ENCODE peak calls at places on chromosomes 3 and 15, in ten cellular contexts. One of them, this sample, is unnamed.

GRCh38 chr15:52019394-52020252 is 604 bp downstream of the MAPK6 start:
- DNase-seq in NB4: peak
- DNase-seq in upper lobe of left lung: peak
- DNase-seq in breast epithelium: peak
- DNase-seq in suprapubic skin: peak
- DNase-seq in tibial nerve: peak
- DNase-seq in lower leg skin: peak
- DNase-seq in IMR-90: peak
- DNase-seq in body of pancreas: peak
- DNase-seq in HCT116: no peak
- DNase-seq in this sample: peak

GRCh38 chr15:32855942-32856341 is 138.1 kb downstream of the GREM1 start:
- DNase-seq in tibial nerve: no peak
- DNase-seq in HCT116: peak
- DNase-seq in suprapubic skin: no peak
- DNase-seq in body of pancreas: peak
- DNase-seq in breast epithelium: no peak
- DNase-seq in upper lobe of left lung: no peak
- DNase-seq in NB4: no peak
- DNase-seq in IMR-90: peak
- DNase-seq in lower leg skin: no peak
- DNase-seq in this sample: no peak

GRCh38 chr3:113287111-113287817 is 75.9 kb downstream of the BOC start:
- DNase-seq in breast epithelium: no peak
- DNase-seq in upper lobe of left lung: no peak
- DNase-seq in HCT116: peak
- DNase-seq in lower leg skin: no peak
- DNase-seq in body of pancreas: no peak
- DNase-seq in suprapubic skin: no peak
- DNase-seq in NB4: peak
- DNase-seq in IMR-90: peak
- DNase-seq in tibial nerve: no peak
- DNase-seq in this sample: peak

GRCh38 chr3:130508970-130509369 is 8.0 kb upstream of the COL6A6 start:
- DNase-seq in tibial nerve: no peak
- DNase-seq in suprapubic skin: no peak
- DNase-seq in NB4: no peak
- DNase-seq in lower leg skin: no peak
- DNase-seq in upper lobe of left lung: peak
- DNase-seq in breast epithelium: no peak
- DNase-seq in IMR-90: no peak
- DNase-seq in body of pancreas: peak
- DNase-seq in HCT116: no peak
- DNase-seq in this sample: no peak

GRCh38 chr15:40567111-40567510 is 2.0 kb upstream of the RPUSD2 start:
- DNase-seq in tibial nerve: no peak
- DNase-seq in body of pancreas: no peak
- DNase-seq in IMR-90: no peak
- DNase-seq in suprapubic skin: no peak
- DNase-seq in NB4: peak
- DNase-seq in breast epithelium: no peak
- DNase-seq in upper lobe of left lung: no peak
- DNase-seq in HCT116: peak
- DNase-seq in lower leg skin: no peak
- DNase-seq in this sample: peak

GRCh38 chr15:74662064-74662860 is 33.6 kb downstream of the EDC3 start:
- DNase-seq in NB4: no peak
- DNase-seq in upper lobe of left lung: no peak
- DNase-seq in HCT116: no peak
- DNase-seq in suprapubic skin: no peak
- DNase-seq in body of pancreas: no peak
- DNase-seq in IMR-90: no peak
- DNase-seq in breast epithelium: no peak
- DNase-seq in lower leg skin: no peak
- DNase-seq in tibial nerve: no peak
- DNase-seq in this sample: no peak

GRCh38 chr15:72358532-72359180 is 17.2 kb downstream of the HEXA start:
- DNase-seq in body of pancreas: peak
- DNase-seq in tibial nerve: no peak
- DNase-seq in suprapubic skin: peak
- DNase-seq in breast epithelium: peak
- DNase-seq in NB4: no peak
- DNase-seq in IMR-90: peak
- DNase-seq in upper lobe of left lung: peak
- DNase-seq in HCT116: no peak
- DNase-seq in lower leg skin: peak
- DNase-seq in this sample: no peak

GRCh38 chr15:60079210-60079609 is 75.1 kb downstream of the FOXB1 start:
- DNase-seq in breast epithelium: no peak
- DNase-seq in NB4: no peak
- DNase-seq in suprapubic skin: no peak
- DNase-seq in IMR-90: no peak
- DNase-seq in lower leg skin: no peak
- DNase-seq in upper lobe of left lung: no peak
- DNase-seq in body of pancreas: no peak
- DNase-seq in HCT116: no peak
- DNase-seq in tibial nerve: no peak
- DNase-seq in this sample: no peak

GRCh38 chr3:194300392-194300758 is 50.8 kb downstream of the CPN2 start:
- DNase-seq in HCT116: no peak
- DNase-seq in tibial nerve: peak
- DNase-seq in NB4: no peak
- DNase-seq in lower leg skin: peak
- DNase-seq in upper lobe of left lung: peak
- DNase-seq in suprapubic skin: peak
- DNase-seq in body of pancreas: peak
- DNase-seq in IMR-90: peak
- DNase-seq in breast epithelium: peak
- DNase-seq in this sample: no peak

GRCh38 chr3:76039431-76039830 is 254.1 kb upstream of the ZNF717 start:
- DNase-seq in lower leg skin: no peak
- DNase-seq in tibial nerve: no peak
- DNase-seq in upper lobe of left lung: no peak
- DNase-seq in suprapubic skin: no peak
- DNase-seq in NB4: no peak
- DNase-seq in breast epithelium: no peak
- DNase-seq in HCT116: no peak
- DNase-seq in IMR-90: peak
- DNase-seq in body of pancreas: no peak
- DNase-seq in this sample: no peak

GRCh38 chr3:12870942-12871341 is 29.6 kb upstream of the RPL32 start:
- DNase-seq in NB4: peak
- DNase-seq in breast epithelium: no peak
- DNase-seq in HCT116: no peak
- DNase-seq in lower leg skin: no peak
- DNase-seq in body of pancreas: peak
- DNase-seq in IMR-90: peak
- DNase-seq in upper lobe of left lung: peak
- DNase-seq in tibial nerve: no peak
- DNase-seq in suprapubic skin: no peak
- DNase-seq in this sample: peak

GRCh38 chr15:44102675-44103254 is 92.3 kb downstream of the FRMD5 start:
- DNase-seq in suprapubic skin: no peak
- DNase-seq in upper lobe of left lung: no peak
- DNase-seq in body of pancreas: peak
- DNase-seq in breast epithelium: no peak
- DNase-seq in IMR-90: peak
- DNase-seq in NB4: no peak
- DNase-seq in lower leg skin: no peak
- DNase-seq in HCT116: peak
- DNase-seq in tibial nerve: no peak
- DNase-seq in this sample: no peak

GRCh38 chr15:27222479-27222878 is 251.5 kb downstream of the GABRG3 start:
- DNase-seq in suprapubic skin: no peak
- DNase-seq in NB4: no peak
- DNase-seq in tibial nerve: no peak
- DNase-seq in upper lobe of left lung: no peak
- DNase-seq in body of pancreas: no peak
- DNase-seq in lower leg skin: peak
- DNase-seq in HCT116: no peak
- DNase-seq in breast epithelium: no peak
- DNase-seq in IMR-90: no peak
- DNase-seq in this sample: no peak

GRCh38 chr3:176920806-176921205 is 276.5 kb downstream of the TBL1XR1 start:
- DNase-seq in IMR-90: peak
- DNase-seq in upper lobe of left lung: no peak
- DNase-seq in breast epithelium: no peak
- DNase-seq in lower leg skin: no peak
- DNase-seq in tibial nerve: no peak
- DNase-seq in body of pancreas: peak
- DNase-seq in NB4: no peak
- DNase-seq in HCT116: no peak
- DNase-seq in suprapubic skin: no peak
- DNase-seq in this sample: no peak

GRCh38 chr3:172371544-172371943 is 76.7 kb downstream of the GHSR start:
- DNase-seq in body of pancreas: no peak
- DNase-seq in tibial nerve: no peak
- DNase-seq in HCT116: no peak
- DNase-seq in breast epithelium: no peak
- DNase-seq in IMR-90: no peak
- DNase-seq in NB4: no peak
- DNase-seq in suprapubic skin: no peak
- DNase-seq in lower leg skin: no peak
- DNase-seq in upper lobe of left lung: no peak
- DNase-seq in this sample: no peak

GRCh38 chr15:50051811-50052419 is 67.1 kb downstream of the ATP8B4 start:
- DNase-seq in HCT116: peak
- DNase-seq in upper lobe of left lung: peak
- DNase-seq in breast epithelium: no peak
- DNase-seq in suprapubic skin: no peak
- DNase-seq in IMR-90: peak
- DNase-seq in NB4: peak
- DNase-seq in lower leg skin: peak
- DNase-seq in tibial nerve: peak
- DNase-seq in body of pancreas: peak
- DNase-seq in this sample: peak

GRCh38 chr3:137761099-137761562 is 3.0 kb upstream of the SOX14 start:
- DNase-seq in lower leg skin: no peak
- DNase-seq in tibial nerve: no peak
- DNase-seq in IMR-90: no peak
- DNase-seq in HCT116: no peak
- DNase-seq in upper lobe of left lung: no peak
- DNase-seq in body of pancreas: no peak
- DNase-seq in breast epithelium: no peak
- DNase-seq in NB4: no peak
- DNase-seq in suprapubic skin: no peak
- DNase-seq in this sample: no peak

GRCh38 chr3:116051586-116051985 is 393.7 kb downstream of the LSAMP start:
- DNase-seq in upper lobe of left lung: no peak
- DNase-seq in NB4: no peak
- DNase-seq in body of pancreas: no peak
- DNase-seq in lower leg skin: no peak
- DNase-seq in breast epithelium: no peak
- DNase-seq in IMR-90: no peak
- DNase-seq in suprapubic skin: no peak
- DNase-seq in HCT116: no peak
- DNase-seq in tibial nerve: no peak
- DNase-seq in this sample: no peak

GRCh38 chr3:120420855-120421570 is 29.8 kb downstream of the FSTL1 start:
- DNase-seq in body of pancreas: no peak
- DNase-seq in suprapubic skin: no peak
- DNase-seq in HCT116: no peak
- DNase-seq in NB4: no peak
- DNase-seq in IMR-90: peak
- DNase-seq in tibial nerve: no peak
- DNase-seq in lower leg skin: no peak
- DNase-seq in upper lobe of left lung: no peak
- DNase-seq in breast epithelium: no peak
- DNase-seq in this sample: no peak

GRCh38 chr3:86990734-86991481 is at the start of gene VGLL3:
- DNase-seq in suprapubic skin: peak
- DNase-seq in HCT116: no peak
- DNase-seq in lower leg skin: peak
- DNase-seq in breast epithelium: peak
- DNase-seq in IMR-90: peak
- DNase-seq in tibial nerve: peak
- DNase-seq in upper lobe of left lung: peak
- DNase-seq in NB4: no peak
- DNase-seq in body of pancreas: peak
- DNase-seq in this sample: no peak
- TF ChIP-seq POLR2A in suprapubic skin: peak
- TF ChIP-seq POLR2A in HCT116: no peak
- TF ChIP-seq POLR2A in lower leg skin: no peak
- TF ChIP-seq POLR2A in breast epithelium: no peak
- TF ChIP-seq POLR2A in IMR-90: peak
- TF ChIP-seq POLR2A in tibial nerve: peak
- TF ChIP-seq POLR2A in upper lobe of left lung: no peak
- TF ChIP-seq POLR2A in NB4: no peak
- TF ChIP-seq POLR2A in body of pancreas: peak
- TF ChIP-seq POLR2A in this sample: no peak

DNA sequence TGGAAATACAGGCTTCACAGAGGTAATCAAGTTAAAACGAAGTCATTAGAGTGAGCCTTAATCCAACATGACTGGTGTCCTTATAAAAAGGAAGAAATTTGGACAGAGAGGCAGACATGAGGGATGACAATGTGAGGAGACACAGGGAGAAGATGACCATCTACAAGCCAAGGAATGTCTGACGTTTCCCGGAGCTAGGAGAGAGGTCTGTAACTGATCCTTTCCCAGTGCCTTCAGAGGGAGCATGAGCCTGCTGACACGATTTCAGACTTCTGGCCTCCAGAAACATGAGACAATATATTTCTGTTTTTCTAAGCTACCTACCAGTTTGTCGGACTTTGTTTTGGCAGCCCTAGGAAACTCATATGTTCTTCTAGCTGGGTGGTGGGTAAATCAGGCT is 15.1 kb downstream of the TM4SF1 start:
- DNase-seq in tibial nerve: no peak
- DNase-seq in lower leg skin: no peak
- DNase-seq in suprapubic skin: no peak
- DNase-seq in upper lobe of left lung: no peak
- DNase-seq in HCT116: no peak
- DNase-seq in body of pancreas: no peak
- DNase-seq in breast epithelium: no peak
- DNase-seq in IMR-90: no peak
- DNase-seq in NB4: no peak
- DNase-seq in this sample: no peak
- TF ChIP-seq POLR2A in tibial nerve: no peak
- TF ChIP-seq POLR2A in lower leg skin: no peak
- TF ChIP-seq POLR2A in suprapubic skin: no peak
- TF ChIP-seq POLR2A in upper lobe of left lung: no peak
- TF ChIP-seq POLR2A in HCT116: no peak
- TF ChIP-seq POLR2A in body of pancreas: no peak
- TF ChIP-seq POLR2A in breast epithelium: no peak
- TF ChIP-seq POLR2A in IMR-90: no peak
- TF ChIP-seq POLR2A in NB4: no peak
- TF ChIP-seq POLR2A in this sample: no peak

GRCh38 chr3:66038726-66039589 is at the start of gene MAGI1:
- DNase-seq in body of pancreas: peak
- DNase-seq in lower leg skin: peak
- DNase-seq in breast epithelium: peak
- DNase-seq in suprapubic skin: peak
- DNase-seq in NB4: peak
- DNase-seq in upper lobe of left lung: peak
- DNase-seq in IMR-90: peak
- DNase-seq in tibial nerve: peak
- DNase-seq in HCT116: peak
- DNase-seq in this sample: peak
- TF ChIP-seq POLR2A in body of pancreas: peak
- TF ChIP-seq POLR2A in lower leg skin: no peak
- TF ChIP-seq POLR2A in breast epithelium: no peak
- TF ChIP-seq POLR2A in suprapubic skin: no peak
- TF ChIP-seq POLR2A in NB4: no peak
- TF ChIP-seq POLR2A in upper lobe of left lung: no peak
- TF ChIP-seq POLR2A in IMR-90: peak
- TF ChIP-seq POLR2A in tibial nerve: peak
- TF ChIP-seq POLR2A in HCT116: no peak
- TF ChIP-seq POLR2A in this sample: no peak

GRCh38 chr3:50154840-50155490 is at the start of gene SEMA3F:
- DNase-seq in IMR-90: peak
- DNase-seq in HCT116: no peak
- DNase-seq in suprapubic skin: no peak
- DNase-seq in lower leg skin: peak
- DNase-seq in tibial nerve: no peak
- DNase-seq in breast epithelium: peak
- DNase-seq in body of pancreas: peak
- DNase-seq in upper lobe of left lung: peak
- DNase-seq in NB4: peak
- DNase-seq in this sample: peak
- TF ChIP-seq POLR2A in IMR-90: peak
- TF ChIP-seq POLR2A in HCT116: no peak
- TF ChIP-seq POLR2A in suprapubic skin: no peak
- TF ChIP-seq POLR2A in lower leg skin: no peak
- TF ChIP-seq POLR2A in tibial nerve: peak
- TF ChIP-seq POLR2A in breast epithelium: no peak
- TF ChIP-seq POLR2A in body of pancreas: no peak
- TF ChIP-seq POLR2A in upper lobe of left lung: no peak
- TF ChIP-seq POLR2A in NB4: no peak
- TF ChIP-seq POLR2A in this sample: no peak

This sample was measured in erythroblast.